ENCODE peak calls at places on chromosomes 2 and 18, in four cellular contexts. U is A549, S is HepG2, I is GM12878. T is an unnamed sample.
A peak's percentile ranks its signal among the peaks of the same experiment; 100 is the strongest.

GRCh38 chr2:142588269-142588668 is 289.2 kb upstream of the KYNU start:
- DNase-seq in U (no peak), S (no peak), I (no peak), T (no peak)

GRCh38 chr18:32714571-32715148 is 58.2 kb downstream of the KLHL14 start:
- DNase-seq in U (peak; percentile 56), S (peak; percentile 79), I (peak; percentile 12), T (peak; percentile 47)

GRCh38 chr2:218005486-218005885 is 2.7 kb upstream of the TNS1 start:
- DNase-seq in U (no peak), S (no peak), I (no peak), T (no peak)

GRCh38 chr18:67733094-67733493 is 216.6 kb upstream of the DSEL start:
- DNase-seq in U (no peak), S (no peak), I (no peak), T (no peak)

GRCh38 chr2:60867848-60868247 is 13.5 kb upstream of the REL start:
- DNase-seq in U (no peak), S (no peak), I (no peak), T (no peak)

GRCh38 chr2:112463256-112463655 is 18.7 kb upstream of the TTL start:
- DNase-seq in U (no peak), S (no peak), I (no peak), T (no peak)

GRCh38 chr2:120864981-120865380 is 129.3 kb downstream of the GLI2 start:
- DNase-seq in U (no peak), S (no peak), I (no peak), T (no peak)

GRCh38 chr18:70981400-70982140 is 692.7 kb downstream of the SOCS6 start:
- DNase-seq in U (no peak), S (no peak), I (no peak), T (peak; percentile 50)

GRCh38 chr2:10254373-10255188 is 48.1 kb upstream of the HPCAL1 start:
- DNase-seq in U (peak; percentile 39), S (no peak), I (no peak), T (peak; percentile 68)

GRCh38 chr2:174914894-174915760 is 90.1 kb downstream of the CHN1 start:
- DNase-seq in U (no peak), S (no peak), I (no peak), T (peak; percentile 31)

GRCh38 chr2:177538323-177538722 is 145.8 kb downstream of the AGPS start:
- DNase-seq in U (no peak), S (no peak), I (no peak), T (no peak)

GRCh38 chr2:54704688-54705605 is 18.5 kb upstream of the EML6 start:
- DNase-seq in U (peak; percentile 74), S (peak; percentile 76), I (no peak), T (peak; percentile 61)

GRCh38 chr18:9996104-9996503 is 82.3 kb downstream of the VAPA start:
- DNase-seq in U (no peak), S (no peak), I (no peak), T (no peak)

GRCh38 chr2:19251554-19251953 is 106.9 kb downstream of the OSR1 start:
- DNase-seq in U (no peak), S (no peak), I (no peak), T (no peak)

GRCh38 chr18:49055787-49056186 is 105.0 kb upstream of the SMAD7 start:
- DNase-seq in U (no peak), S (no peak), I (peak; percentile 5), T (no peak)

GRCh38 chr2:240557808-240558207 is at the start of gene ANKMY1:
- DNase-seq in U (no peak), S (no peak), I (no peak), T (peak; percentile 97)

GRCh38 chr2:28359222-28360065 is 33.2 kb upstream of the FOSL2 start:
- DNase-seq in U (no peak), S (peak; percentile 69), I (peak; percentile 57), T (no peak)

GRCh38 chr2:10963155-10963554 is 51.4 kb downstream of the KCNF1 start:
- DNase-seq in U (no peak), S (no peak), I (no peak), T (no peak)

GRCh38 chr2:201854221-201854801 is 48.0 kb downstream of the CDK15 start:
- DNase-seq in U (no peak), S (no peak), I (no peak), T (no peak)

GRCh38 chr2:150548527-150548926 is 61.1 kb upstream of the RND3 start:
- DNase-seq in U (peak; percentile 52), S (peak; percentile 25), I (no peak), T (peak; percentile 30)

GRCh38 chr2:20357588-20358394 is 7.1 kb upstream of the PUM2 start:
- DNase-seq in U (no peak), S (no peak), I (no peak), T (no peak)

GRCh38 chr2:55862269-55862668 is 61.3 kb downstream of the EFEMP1 start:
- DNase-seq in U (peak; percentile 86), S (no peak), I (no peak), T (no peak)

GRCh38 chr2:9629222-9630000 is 1.4 kb downstream of the YWHAQ start:
- DNase-seq in U (peak; percentile 29), S (no peak), I (no peak), T (no peak)

GRCh38 chr2:40300391-40300790 is 151.5 kb downstream of the SLC8A1 start:
- DNase-seq in U (no peak), S (no peak), I (no peak), T (no peak)

GRCh38 chr2:162678551-162678950 is 160.0 kb downstream of the KCNH7 start:
- DNase-seq in U (no peak), S (no peak), I (no peak), T (no peak)

GRCh38 chr18:74775239-74775638 is 177.6 kb downstream of the ZNF407 start:
- DNase-seq in U (no peak), S (no peak), I (no peak), T (no peak)

GRCh38 chr18:48129621-48130082 is 199.2 kb upstream of the SMAD2 start:
- DNase-seq in U (no peak), S (no peak), I (no peak), T (no peak)

GRCh38 chr18:25736516-25736915 is 353.9 kb downstream of the SS18 start:
- DNase-seq in U (no peak), S (no peak), I (no peak), T (no peak)

GRCh38 chr2:109065335-109065734 is 63.7 kb upstream of the SH3RF3 start:
- DNase-seq in U (no peak), S (no peak), I (no peak), T (no peak)

GRCh38 chr2:238415893-238416292 is 10.8 kb upstream of the ASB1 start:
- DNase-seq in U (no peak), S (no peak), I (no peak), T (no peak)

GRCh38 chr2:238412067-238412767 is 14.5 kb upstream of the ASB1 start:
- DNase-seq in U (no peak), S (no peak), I (no peak), T (no peak)

GRCh38 chr2:238418999-238419546 is 7.7 kb upstream of the ASB1 start:
- DNase-seq in U (no peak), S (no peak), I (no peak), T (no peak)

GRCh38 chr2:238418196-238418998 is 8.3 kb upstream of the ASB1 start:
- DNase-seq in U (no peak), S (no peak), I (no peak), T (no peak)

GRCh38 chr2:238415036-238415764 is 11.5 kb upstream of the ASB1 start:
- DNase-seq in U (no peak), S (no peak), I (no peak), T (no peak)
- TF ChIP-seq PBX3 in U (no peak), S (no peak), I (no peak), T (no peak)

DNA sequence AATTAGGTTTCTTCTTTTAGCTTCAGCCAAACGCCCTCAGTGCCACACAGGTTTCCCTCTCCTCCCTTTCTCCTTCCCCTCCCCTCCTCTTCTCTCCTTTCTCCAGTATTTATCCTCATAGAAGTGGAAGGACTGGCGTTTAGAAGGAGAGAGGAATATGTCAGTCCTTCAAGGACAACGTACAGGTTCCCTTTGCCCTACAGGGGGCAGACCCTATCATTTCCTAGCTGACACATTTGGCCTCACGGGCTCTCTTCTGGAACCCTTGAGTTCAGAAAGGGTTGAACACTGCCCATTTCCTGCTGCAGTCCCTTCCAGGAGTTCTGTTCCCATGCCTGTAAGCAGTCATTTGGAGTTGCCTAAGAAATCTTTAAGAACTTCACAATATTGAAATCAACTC is 46.1 kb downstream of the CDCA7 start:
- DNase-seq in U (peak; percentile 55), S (peak; percentile 31), I (no peak), T (peak; percentile 34)
- TF ChIP-seq PBX3 in U (no peak), S (no peak), I (no peak), T (no peak)

GRCh38 chr2:119647440-119648169 is 31.4 kb upstream of the TMEM177 start:
- DNase-seq in U (no peak), S (no peak), I (peak; percentile 35), T (no peak)
- TF ChIP-seq PBX3 in U (no peak), S (no peak), I (no peak), T (no peak)

GRCh38 chr2:46351388-46352141 is 54.4 kb downstream of the EPAS1 start:
- DNase-seq in U (no peak), S (no peak), I (no peak), T (no peak)

GRCh38 chr2:46352621-46353020 is 55.4 kb downstream of the EPAS1 start:
- DNase-seq in U (no peak), S (no peak), I (no peak), T (no peak)

GRCh38 chr2:46350030-46350699 is 53.0 kb downstream of the EPAS1 start:
- DNase-seq in U (no peak), S (no peak), I (no peak), T (peak; percentile 52)

GRCh38 chr2:46355756-46356155 is 58.5 kb downstream of the EPAS1 start:
- DNase-seq in U (no peak), S (no peak), I (no peak), T (no peak)

DNA sequence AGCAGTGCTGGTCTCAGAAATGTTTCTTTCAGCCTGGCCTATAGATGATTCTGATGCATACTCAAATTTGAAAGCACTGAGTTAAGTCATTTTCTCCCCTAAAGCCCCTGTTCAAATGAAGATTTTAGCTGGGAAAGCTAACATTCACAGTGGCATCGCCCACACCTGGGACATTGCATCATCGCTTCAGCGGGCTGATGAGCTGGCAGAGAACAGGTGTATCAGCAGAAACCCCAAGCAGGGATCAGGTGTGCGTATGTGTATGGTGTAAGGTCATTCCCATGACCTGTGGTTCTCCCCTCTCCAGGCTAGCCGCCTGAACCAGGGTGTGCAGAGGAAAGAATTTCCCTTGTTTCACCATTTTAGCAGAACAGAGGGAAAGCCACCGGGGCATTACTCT is 56.3 kb downstream of the EPAS1 start:
- DNase-seq in U (no peak), S (no peak), I (no peak), T (no peak)
- TF ChIP-seq PBX3 in U (no peak), S (no peak), I (no peak), T (no peak)

DNA sequence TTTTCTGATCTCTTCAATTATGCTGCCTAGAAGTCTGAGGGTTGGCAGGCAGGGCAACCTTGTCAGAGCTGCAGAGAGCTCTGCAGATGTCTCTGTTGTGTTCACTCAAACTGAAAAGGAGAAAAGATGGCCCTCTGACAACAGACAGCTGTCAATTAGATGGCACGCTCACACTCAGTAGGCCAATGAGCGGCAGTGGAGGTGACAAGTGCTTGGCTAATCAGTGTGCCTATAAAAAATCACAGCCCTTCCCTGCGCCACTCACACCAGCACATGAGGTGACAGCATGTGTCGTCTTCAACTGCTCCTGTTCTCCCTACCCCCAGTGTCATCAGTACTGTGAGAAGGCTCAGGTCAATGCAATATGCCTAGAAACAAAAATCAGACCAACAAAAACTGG is 203.9 kb downstream of the TCF4 start:
- DNase-seq in U (no peak), S (no peak), I (no peak), T (no peak)
- TF ChIP-seq PBX3 in U (no peak), S (no peak), I (no peak), T (no peak)

T was measured in SK-N-SH.